ENCODE peak calls at places on chromosomes 3 and 15, in four cellular contexts. One of them, this sample, is unnamed.

GRCh38 chr15:90414408-90415028 is 26.5 kb downstream of the IQGAP1 start:
- DNase-seq in endodermal cell: no peak
- DNase-seq in HCT116: no peak
- DNase-seq in foreskin fibroblast: peak; percentile 77
- DNase-seq in this sample: peak; percentile 88

GRCh38 chr3:44832965-44833364 is 28.7 kb upstream of the TMEM42 start:
- DNase-seq in endodermal cell: no peak
- DNase-seq in HCT116: no peak
- DNase-seq in foreskin fibroblast: no peak
- DNase-seq in this sample: no peak

GRCh38 chr15:48493084-48493762 is 152.3 kb downstream of the FBN1 start:
- DNase-seq in endodermal cell: no peak
- DNase-seq in HCT116: no peak
- DNase-seq in foreskin fibroblast: peak; percentile 94
- DNase-seq in this sample: peak; percentile 85

GRCh38 chr3:116140100-116140689 is 305.1 kb downstream of the LSAMP start:
- DNase-seq in endodermal cell: no peak
- DNase-seq in HCT116: peak; percentile 12
- DNase-seq in foreskin fibroblast: peak; percentile 52
- DNase-seq in this sample: peak; percentile 41

GRCh38 chr15:44882499-44882968 is 74.0 kb upstream of the TERB2 start:
- DNase-seq in endodermal cell: no peak
- DNase-seq in HCT116: no peak
- DNase-seq in foreskin fibroblast: no peak
- DNase-seq in this sample: peak; percentile 2

GRCh38 chr15:74783808-74784175 is 1.9 kb downstream of the CSK start:
- DNase-seq in endodermal cell: no peak
- DNase-seq in HCT116: no peak
- DNase-seq in foreskin fibroblast: no peak
- DNase-seq in this sample: no peak

GRCh38 chr3:99128740-99129505 is 227.4 kb upstream of the DCBLD2 start:
- DNase-seq in endodermal cell: no peak
- DNase-seq in HCT116: peak; percentile 79
- DNase-seq in foreskin fibroblast: peak; percentile 93
- DNase-seq in this sample: peak; percentile 88

GRCh38 chr3:184258926-184259325 is 2.4 kb downstream of the CAMK2N2 start:
- DNase-seq in endodermal cell: no peak
- DNase-seq in HCT116: no peak
- DNase-seq in foreskin fibroblast: no peak
- DNase-seq in this sample: no peak

GRCh38 chr3:46469680-46470357 is 5.1 kb upstream of the LTF start:
- DNase-seq in endodermal cell: peak; percentile 30
- DNase-seq in HCT116: no peak
- DNase-seq in foreskin fibroblast: no peak
- DNase-seq in this sample: no peak

DNA sequence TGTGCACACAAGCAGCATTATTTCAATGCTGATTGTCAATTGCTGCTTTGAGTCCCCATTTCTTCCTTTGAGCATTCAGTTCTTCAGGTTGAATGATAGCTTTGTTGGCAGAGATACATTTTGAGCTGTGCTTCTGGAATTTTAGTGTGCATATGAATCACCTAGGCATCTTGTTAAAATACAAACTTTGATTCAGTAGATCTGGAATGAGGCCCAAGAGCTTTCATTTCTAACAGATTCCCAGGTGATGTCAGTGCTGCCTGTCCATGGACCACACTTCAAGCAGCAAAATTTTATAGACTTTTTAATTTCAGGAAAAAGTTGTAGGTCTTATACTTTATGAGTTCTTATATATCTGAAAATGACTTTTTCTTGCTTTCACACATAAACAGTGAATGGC is 131.1 kb downstream of the ADAMTSL3 start:
- DNase-seq in endodermal cell: no peak
- DNase-seq in HCT116: no peak
- DNase-seq in foreskin fibroblast: peak; percentile 12
- DNase-seq in this sample: no peak
- H3K4me3 ChIP-seq in endodermal cell: no peak overlapping the region
- H3K4me3 ChIP-seq in HCT116: no peak overlapping the region
- H3K4me3 ChIP-seq in foreskin fibroblast: no peak overlapping the region
- H3K4me3 ChIP-seq in this sample: no peak overlapping the region

GRCh38 chr3:41202834-41203345 is 3.6 kb downstream of the CTNNB1 start:
- DNase-seq in endodermal cell: no peak
- DNase-seq in HCT116: no peak
- DNase-seq in foreskin fibroblast: peak; percentile 71
- DNase-seq in this sample: peak; percentile 51
- TF ChIP-seq CTCF in endodermal cell: peak; percentile 68
- TF ChIP-seq CTCF in HCT116: peak; percentile 26
- TF ChIP-seq CTCF in foreskin fibroblast: peak; percentile 20
- TF ChIP-seq CTCF in this sample: peak; percentile 31

GRCh38 chr15:60364306-60364924 is 33.4 kb downstream of the ANXA2 start:
- DNase-seq in endodermal cell: no peak
- DNase-seq in HCT116: no peak
- DNase-seq in foreskin fibroblast: no peak
- DNase-seq in this sample: no peak
- H3K4me3 ChIP-seq in endodermal cell: no peak overlapping the region
- H3K4me3 ChIP-seq in HCT116: no peak overlapping the region
- H3K4me3 ChIP-seq in foreskin fibroblast: no peak overlapping the region
- H3K4me3 ChIP-seq in this sample: no peak overlapping the region

GRCh38 chr15:71137138-71137518 is 21.9 kb downstream of the THSD4 start:
- DNase-seq in endodermal cell: no peak
- DNase-seq in HCT116: no peak
- DNase-seq in foreskin fibroblast: no peak
- DNase-seq in this sample: no peak

GRCh38 chr15:71133734-71134464 is 18.6 kb downstream of the THSD4 start:
- DNase-seq in endodermal cell: no peak
- DNase-seq in HCT116: no peak
- DNase-seq in foreskin fibroblast: no peak
- DNase-seq in this sample: no peak

GRCh38 chr15:71139264-71139663 is 24.0 kb downstream of the THSD4 start:
- DNase-seq in endodermal cell: no peak
- DNase-seq in HCT116: no peak
- DNase-seq in foreskin fibroblast: no peak
- DNase-seq in this sample: no peak

GRCh38 chr15:71138473-71138872 is 23.2 kb downstream of the THSD4 start:
- DNase-seq in endodermal cell: no peak
- DNase-seq in HCT116: no peak
- DNase-seq in foreskin fibroblast: no peak
- DNase-seq in this sample: no peak

DNA sequence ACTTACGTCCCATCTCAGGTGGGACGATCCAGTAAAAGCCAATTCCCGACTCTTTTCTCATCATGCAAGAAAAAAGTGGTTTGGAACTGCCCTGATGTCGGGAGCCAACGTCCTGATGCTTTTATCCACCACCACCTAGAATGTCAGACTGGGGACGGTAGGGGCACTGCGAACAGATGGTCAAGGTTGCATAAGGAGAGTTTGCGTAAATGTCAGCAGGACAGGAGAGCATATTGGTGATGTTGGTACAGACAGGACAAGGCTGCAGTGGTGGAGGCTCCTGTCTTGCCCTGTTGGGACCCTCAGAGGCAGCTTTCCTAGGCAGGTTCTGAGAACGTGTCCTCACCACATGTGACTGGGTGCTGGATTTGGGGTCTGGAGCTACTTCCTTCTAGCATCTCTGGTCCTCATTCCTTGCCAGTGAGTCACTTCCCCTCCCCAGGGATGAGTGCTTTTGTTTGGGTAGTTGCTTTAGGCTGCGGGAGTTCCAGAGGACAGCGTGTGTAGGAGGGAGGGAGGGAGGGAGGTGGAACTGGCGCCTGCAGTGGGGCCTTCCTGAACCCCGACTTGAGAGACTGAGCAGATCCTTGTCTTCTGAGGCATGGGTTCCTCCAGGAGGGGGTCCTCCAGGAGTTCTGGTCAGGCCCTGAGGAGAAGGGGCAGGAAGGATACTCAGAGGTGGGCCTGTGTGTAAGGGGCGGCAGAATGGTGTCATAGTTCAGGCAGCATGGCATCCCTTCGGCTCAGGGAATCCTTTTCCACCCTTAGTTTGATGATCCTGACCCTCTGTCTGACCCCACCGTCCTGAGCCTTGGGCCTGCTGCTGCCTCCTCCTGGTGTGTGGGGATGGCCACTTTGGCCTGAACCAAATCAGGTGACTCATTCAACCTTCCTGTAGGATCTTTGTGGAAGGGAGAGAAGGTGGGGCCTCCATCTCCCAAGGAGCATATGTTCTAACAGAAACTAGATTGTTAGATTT is 21.2 kb downstream of the THSD4 start:
- DNase-seq in endodermal cell: peak; percentile 78
- DNase-seq in HCT116: no peak
- DNase-seq in foreskin fibroblast: peak; percentile 92
- DNase-seq in this sample: peak; percentile 74
- TF ChIP-seq CTCF in endodermal cell: peak; percentile 21
- TF ChIP-seq CTCF in HCT116: peak; percentile 24
- TF ChIP-seq CTCF in foreskin fibroblast: peak; percentile 32
- TF ChIP-seq CTCF in this sample: peak; percentile 12